ENCODE peak calls at places on chromosomes 4 and X, in eight cellular contexts. I, N, S, U, K, W, A and L are unnamed samples. For H3K36me3, the result is how much of the 10 kb centered on the place peaks cover.

GRCh38 chr4:78692815-78693156 is 83.4 kb upstream of the BMP2K start:
- DNase-seq in I (no peak), N (no peak), S (peak), U (no peak), K (no peak), W (no peak), A (no peak), L (no peak)

GRCh38 chr4:100679926-100680325 is 162.1 kb upstream of the EMCN start:
- DNase-seq in I (no peak), N (no peak), S (no peak), U (no peak), K (no peak), W (no peak), A (no peak), L (no peak)

GRCh38 chrX:118974908-118975671 is 672 bp downstream of the LONRF3 start:
- DNase-seq in I (peak), N (peak), S (peak), U (peak), K (no peak), W (no peak), A (no peak), L (no peak)

GRCh38 chr4:172666711-172667368 is 501.8 kb upstream of the GALNT7 start:
- DNase-seq in I (no peak), N (no peak), S (no peak), U (no peak), K (no peak), W (no peak), A (no peak), L (no peak)

GRCh38 chrX:71578253-71579135 is at the start of gene GCNA:
- DNase-seq in I (no peak), N (peak), S (no peak), U (no peak), K (no peak), W (no peak), A (no peak), L (no peak)

GRCh38 chrX:97175147-97175546 is 291.4 kb downstream of the RPA4 start:
- DNase-seq in I (no peak), N (no peak), S (no peak), U (no peak), K (no peak), W (no peak), A (no peak), L (no peak)

GRCh38 chr4:7928711-7929505 is 10.8 kb downstream of the AFAP1 start:
- DNase-seq in I (no peak), N (no peak), S (no peak), U (no peak), K (peak), W (no peak), A (peak), L (no peak)

GRCh38 chr4:103198111-103198765 is at the start of gene CENPE:
- DNase-seq in I (peak), N (peak), S (peak), U (peak), K (peak), W (peak), A (peak), L (peak)

GRCh38 chr4:3771167-3771809 is 5.1 kb downstream of the ADRA2C start:
- DNase-seq in I (no peak), N (no peak), S (no peak), U (no peak), K (no peak), W (no peak), A (no peak), L (no peak)

GRCh38 chr4:99617374-99617773 is 40.3 kb downstream of the C4orf54 start:
- DNase-seq in I (no peak), N (no peak), S (peak), U (no peak), K (no peak), W (no peak), A (no peak), L (no peak)

GRCh38 chr4:53987761-53988171 is 76.6 kb downstream of the CHIC2 start:
- DNase-seq in I (no peak), N (no peak), S (peak), U (no peak), K (no peak), W (no peak), A (peak), L (no peak)

GRCh38 chrX:140503714-140504351 is 1.0 kb downstream of the SOX3 start:
- DNase-seq in I (no peak), N (peak), S (peak), U (no peak), K (no peak), W (no peak), A (no peak), L (no peak)

GRCh38 chr4:173370130-173370476 is 651 bp upstream of the SAP30 start:
- DNase-seq in I (peak), N (peak), S (peak), U (no peak), K (peak), W (peak), A (no peak), L (peak)

GRCh38 chr4:133347409-133347808 is 198.3 kb downstream of the PCDH10 start:
- DNase-seq in I (no peak), N (no peak), S (no peak), U (no peak), K (no peak), W (no peak), A (no peak), L (no peak)

GRCh38 chrX:96563663-96564062 is 121.0 kb upstream of the DIAPH2 start:
- DNase-seq in I (no peak), N (no peak), S (peak), U (no peak), K (peak), W (no peak), A (no peak), L (no peak)

GRCh38 chr4:926538-926937 is 5.6 kb downstream of the GAK start:
- DNase-seq in I (peak), N (no peak), S (no peak), U (peak), K (no peak), W (no peak), A (no peak), L (no peak)

GRCh38 chrX:87409113-87409841 is 108.3 kb upstream of the KLHL4 start:
- DNase-seq in I (no peak), N (peak), S (peak), U (peak), K (no peak), W (peak), A (no peak), L (peak)

GRCh38 chr4:24535399-24535798 is 49.0 kb downstream of the DHX15 start:
- DNase-seq in I (no peak), N (no peak), S (no peak), U (no peak), K (no peak), W (no peak), A (no peak), L (no peak)

GRCh38 chrX:39693298-39693697 is 404.5 kb downstream of the BCOR start:
- DNase-seq in I (no peak), N (no peak), S (no peak), U (peak), K (no peak), W (no peak), A (no peak), L (no peak)

GRCh38 chr4:7618361-7618760 is 183.6 kb upstream of the PSAPL1 start:
- DNase-seq in I (no peak), N (no peak), S (no peak), U (no peak), K (no peak), W (no peak), A (no peak), L (peak)

GRCh38 chr4:102299708-102300107 is 45.6 kb downstream of the SLC39A8 start:
- DNase-seq in I (no peak), N (peak), S (no peak), U (no peak), K (no peak), W (no peak), A (peak), L (peak)

DNA sequence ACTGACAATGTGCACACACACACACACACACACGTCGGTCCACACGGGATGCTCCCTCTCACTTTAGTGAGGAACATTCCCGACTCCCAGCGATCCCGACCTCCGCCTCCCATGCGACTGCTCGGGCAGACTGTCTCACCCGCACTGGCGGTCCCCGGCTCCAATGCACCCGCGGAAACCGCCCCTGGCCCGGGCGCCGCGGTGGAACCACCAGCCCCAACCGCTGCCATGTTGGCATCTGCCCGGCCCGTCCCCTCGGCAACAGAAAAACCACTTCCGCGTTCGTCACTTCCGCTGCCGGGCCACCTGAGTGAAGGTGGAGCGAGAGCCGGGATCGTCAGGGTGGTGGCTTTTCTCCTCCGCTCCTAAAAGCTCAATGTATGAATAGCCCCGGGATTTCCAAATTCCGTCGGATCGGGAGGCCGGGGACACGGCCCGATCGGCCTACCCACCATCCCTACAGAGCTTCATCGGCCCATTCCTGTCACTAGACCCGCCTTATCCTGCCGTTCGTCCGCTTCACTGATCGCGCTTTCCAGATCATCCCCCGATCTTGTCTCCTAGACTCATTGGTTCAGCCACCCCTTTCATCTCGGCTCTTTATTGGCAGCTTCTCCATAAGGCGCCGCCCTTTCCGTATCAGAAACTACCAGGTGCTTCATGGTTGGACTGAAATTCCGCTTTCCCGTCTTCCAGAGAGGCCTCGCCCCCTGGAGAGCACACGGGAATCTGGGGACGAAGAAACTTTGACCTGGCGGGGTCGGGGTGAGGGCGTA is at the start of gene SLC35A2:
- DNase-seq in I (peak), N (peak), S (peak), U (peak), K (peak), W (peak), A (peak), L (peak)
- H3K27ac ChIP-seq in I (peak), N (peak), S (peak), U (peak), K (peak), W (peak), A (peak), L (peak)

GRCh38 chr4:5783486-5783885 is 72.5 kb downstream of the EVC start:
- DNase-seq in I (peak), N (no peak), S (no peak), U (no peak), K (no peak), W (no peak), A (no peak), L (no peak)
- H3K36me3 ChIP-seq in I (under half), N (under half), S (under half), U (under half), K (under half), W (under half), A (under half), L (under half)

GRCh38 chrX:47218280-47218919 is at the start of gene CDK16:
- DNase-seq in I (no peak), N (peak), S (peak), U (peak), K (peak), W (peak), A (peak), L (peak)
- TF ChIP-seq POLR2A in I (peak), N (no peak), S (peak), U (peak), K (peak), W (peak), A (peak), L (peak)

GRCh38 chr4:114658179-114658578 is 59.6 kb downstream of the UGT8 start:
- DNase-seq in I (no peak), N (no peak), S (no peak), U (no peak), K (no peak), W (no peak), A (no peak), L (no peak)
- H3K27ac ChIP-seq in I (no peak), N (no peak), S (no peak), U (no peak), K (no peak), W (no peak), A (no peak), L (no peak)

GRCh38 chrX:53412441-53412840 is 10.0 kb downstream of the SMC1A start:
- DNase-seq in I (no peak), N (no peak), S (no peak), U (no peak), K (no peak), W (no peak), A (no peak), L (no peak)
- H3K36me3 ChIP-seq in I (under half), N (under half), S (under half), U (under half), K (half or more), W (under half), A (under half), L (half or more)

DNA sequence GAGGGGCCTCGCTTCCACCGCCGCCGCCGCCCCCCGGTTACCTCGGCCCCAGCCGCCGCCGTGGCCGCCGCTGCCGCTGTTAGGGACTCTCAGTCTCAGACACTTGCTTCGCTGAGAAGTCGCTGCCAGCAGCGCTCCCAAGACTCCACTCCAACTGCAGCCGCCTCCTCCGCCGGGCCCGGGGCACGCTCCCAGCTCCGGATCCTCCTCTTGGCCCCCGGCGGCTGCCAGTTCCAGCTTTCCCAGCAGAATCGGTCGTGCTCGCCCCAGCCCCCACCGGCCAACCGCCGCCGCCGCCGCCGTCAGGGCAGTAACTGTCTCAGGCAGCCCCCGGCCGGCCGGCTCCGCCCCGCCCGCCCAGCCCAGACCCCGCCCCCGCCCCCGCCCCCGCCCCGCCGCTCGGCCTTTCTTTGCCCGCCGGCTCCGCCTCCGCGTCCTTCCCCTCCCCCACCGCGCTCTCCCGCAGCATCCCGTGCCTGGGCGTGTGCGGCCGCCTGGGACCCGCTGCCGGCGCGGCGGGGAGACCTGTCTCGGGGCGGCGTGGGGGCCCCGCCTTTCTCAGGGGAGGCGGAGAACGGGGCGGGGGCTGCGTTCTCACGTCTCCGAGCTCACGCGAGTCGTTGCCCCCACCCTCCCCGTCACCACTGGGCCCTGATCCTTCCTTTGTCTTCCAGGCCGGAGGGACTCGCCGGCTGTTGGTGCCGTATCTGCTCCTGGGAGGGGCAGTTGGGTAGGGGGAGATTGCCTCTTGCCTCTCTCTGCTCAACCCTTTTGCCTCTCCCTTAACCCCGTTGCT is at the start of gene ANKRD50:
- DNase-seq in I (peak), N (peak), S (peak), U (peak), K (peak), W (peak), A (peak), L (peak)
- TF ChIP-seq POLR2A in I (peak), N (no peak), S (peak), U (peak), K (peak), W (peak), A (peak), L (peak)

GRCh38 chr4:123412700-123413512 is 16.3 kb downstream of the SPRY1 start:
- DNase-seq in I (no peak), N (no peak), S (no peak), U (no peak), K (no peak), W (no peak), A (no peak), L (no peak)
- H3K27ac ChIP-seq in I (no peak), N (no peak), S (no peak), U (no peak), K (peak), W (peak), A (no peak), L (no peak)

GRCh38 chr4:106304632-106305031 is 11.4 kb downstream of the TBCK start:
- DNase-seq in I (no peak), N (no peak), S (no peak), U (no peak), K (no peak), W (no peak), A (no peak), L (no peak)
- H3K36me3 ChIP-seq in I (under half), N (under half), S (under half), U (under half), K (under half), W (under half), A (under half), L (half or more)

GRCh38 chr4:104848597-104849225 is 298.0 kb upstream of the TET2 start:
- DNase-seq in I (no peak), N (no peak), S (no peak), U (no peak), K (no peak), W (no peak), A (no peak), L (no peak)
- TF ChIP-seq POLR2A in I (no peak), N (no peak), S (no peak), U (no peak), K (no peak), W (no peak), A (no peak), L (no peak)